ENCODE peak calls at places on chromosomes 3 and 15, in six cellular contexts. P, I, A, E, J and N are unnamed samples.

GRCh38 chr3:51397389-51397788 is 6.3 kb downstream of the RBM15B start:
- DNase-seq in P (peak), I (no peak), A (no peak), E (no peak), J (no peak), N (no peak)

GRCh38 chr3:122496529-122496928 is 18.2 kb downstream of the KPNA1 start:
- DNase-seq in P (no peak), I (no peak), A (no peak), E (no peak), J (no peak), N (no peak)

GRCh38 chr3:52034212-52034611 is 22.2 kb downstream of the DUSP7 start:
- DNase-seq in P (no peak), I (no peak), A (no peak), E (no peak), J (no peak), N (no peak)

GRCh38 chr3:66494964-66495581 is 5.7 kb downstream of the LRIG1 start:
- DNase-seq in P (no peak), I (no peak), A (no peak), E (no peak), J (no peak), N (no peak)

GRCh38 chr3:66592061-66592875 is 91.4 kb upstream of the LRIG1 start:
- DNase-seq in P (no peak), I (no peak), A (no peak), E (no peak), J (no peak), N (no peak)

GRCh38 chr3:29310865-29311264 is 30.0 kb downstream of the RBMS3 start:
- DNase-seq in P (no peak), I (no peak), A (no peak), E (no peak), J (peak), N (no peak)

GRCh38 chr3:146160233-146160963 is 586 bp downstream of the PLOD2 start:
- DNase-seq in P (peak), I (peak), A (peak), E (peak), J (peak), N (no peak)

GRCh38 chr3:50217681-50218080 is 12.6 kb downstream of the SLC38A3 start:
- DNase-seq in P (no peak), I (no peak), A (no peak), E (no peak), J (no peak), N (no peak)

GRCh38 chr3:163863146-163863545 is 1215.2 kb downstream of the SI start:
- DNase-seq in P (no peak), I (no peak), A (no peak), E (no peak), J (no peak), N (no peak)

GRCh38 chr3:53109822-53110771 is 20.1 kb downstream of the RFT1 start:
- DNase-seq in P (peak), I (peak), A (peak), E (peak), J (peak), N (no peak)

GRCh38 chr15:73109751-73110150 is 57.5 kb downstream of the NEO1 start:
- DNase-seq in P (no peak), I (no peak), A (no peak), E (no peak), J (no peak), N (no peak)

GRCh38 chr3:10196389-10197052 is 31.8 kb downstream of the IRAK2 start:
- DNase-seq in P (no peak), I (no peak), A (peak), E (peak), J (no peak), N (peak)

GRCh38 chr3:19668163-19668562 is 265.9 kb downstream of the EFHB start:
- DNase-seq in P (no peak), I (no peak), A (no peak), E (no peak), J (no peak), N (no peak)

GRCh38 chr3:29853841-29854397 is 573.0 kb downstream of the RBMS3 start:
- DNase-seq in P (no peak), I (no peak), A (no peak), E (no peak), J (no peak), N (no peak)

GRCh38 chr3:43255675-43256074 is 30.7 kb upstream of the SNRK start:
- DNase-seq in P (no peak), I (no peak), A (no peak), E (no peak), J (no peak), N (no peak)

GRCh38 chr15:39444729-39445470 is 136.0 kb upstream of the THBS1 start:
- DNase-seq in P (no peak), I (no peak), A (peak), E (no peak), J (no peak), N (no peak)

GRCh38 chr3:113167929-113168771 is 43.2 kb upstream of the BOC start:
- DNase-seq in P (no peak), I (no peak), A (no peak), E (no peak), J (no peak), N (no peak)

GRCh38 chr15:40064231-40064894 is 25.4 kb upstream of the SRP14 start:
- DNase-seq in P (no peak), I (peak), A (no peak), E (no peak), J (no peak), N (peak)

GRCh38 chr3:65721386-65721785 is 317.3 kb downstream of the MAGI1 start:
- DNase-seq in P (no peak), I (no peak), A (no peak), E (no peak), J (no peak), N (no peak)

GRCh38 chr15:36757189-36757814 is 177.9 kb downstream of the CDIN1 start:
- DNase-seq in P (no peak), I (no peak), A (no peak), E (peak), J (no peak), N (no peak)

GRCh38 chr3:46187876-46188275 is 20.2 kb downstream of the CCR1 start:
- DNase-seq in P (no peak), I (no peak), A (no peak), E (peak), J (no peak), N (peak)

GRCh38 chr3:66763294-66763693 is 234.8 kb upstream of the KBTBD8 start:
- DNase-seq in P (no peak), I (no peak), A (no peak), E (no peak), J (no peak), N (no peak)

GRCh38 chr3:23809840-23810341 is 4.1 kb downstream of the UBE2E1 start:
- DNase-seq in P (no peak), I (peak), A (no peak), E (peak), J (no peak), N (no peak)

GRCh38 chr15:41894791-41895463 is 1.1 kb upstream of the SPTBN5 start:
- DNase-seq in P (peak), I (peak), A (peak), E (peak), J (peak), N (peak)
- TF ChIP-seq CTCF in P (no peak), I (no peak), A (no peak), E (peak), J (peak), N (peak)

DNA sequence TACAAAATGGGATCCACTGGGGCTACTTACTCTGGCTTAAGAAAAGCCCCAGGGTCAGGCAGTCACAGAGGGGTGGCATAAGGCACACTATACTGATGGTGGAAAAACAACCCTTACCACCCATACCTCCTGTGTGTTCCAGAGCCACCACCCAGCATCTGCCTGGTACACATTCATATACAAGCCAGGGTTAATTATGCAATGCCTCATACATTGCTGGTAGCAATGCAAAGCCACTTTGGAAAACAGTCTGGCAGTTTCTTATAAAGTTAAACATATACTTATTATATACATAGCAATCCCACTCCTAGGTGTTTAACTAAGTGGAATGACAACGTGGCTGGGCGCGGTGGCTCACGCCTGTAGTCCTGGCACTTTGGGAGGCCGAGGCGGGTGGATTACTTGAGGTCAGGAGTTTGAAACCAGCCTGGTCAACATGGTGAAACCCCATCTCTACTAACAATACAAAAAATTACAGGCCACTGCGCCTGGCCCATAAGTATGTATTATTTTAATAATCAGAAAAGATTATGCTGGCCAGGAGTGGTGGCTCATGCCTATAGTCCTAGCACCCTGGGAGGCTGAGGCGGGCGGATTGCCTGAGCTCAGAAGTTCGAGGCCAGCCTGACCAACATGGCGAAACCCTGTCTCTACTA is 15.2 kb upstream of the NCKIPSD start:
- DNase-seq in P (no peak), I (no peak), A (no peak), E (no peak), J (no peak), N (no peak)
- H3K4me3 ChIP-seq in P (no peak), I (no peak), A (no peak), E (no peak), J (no peak), N (no peak)

DNA sequence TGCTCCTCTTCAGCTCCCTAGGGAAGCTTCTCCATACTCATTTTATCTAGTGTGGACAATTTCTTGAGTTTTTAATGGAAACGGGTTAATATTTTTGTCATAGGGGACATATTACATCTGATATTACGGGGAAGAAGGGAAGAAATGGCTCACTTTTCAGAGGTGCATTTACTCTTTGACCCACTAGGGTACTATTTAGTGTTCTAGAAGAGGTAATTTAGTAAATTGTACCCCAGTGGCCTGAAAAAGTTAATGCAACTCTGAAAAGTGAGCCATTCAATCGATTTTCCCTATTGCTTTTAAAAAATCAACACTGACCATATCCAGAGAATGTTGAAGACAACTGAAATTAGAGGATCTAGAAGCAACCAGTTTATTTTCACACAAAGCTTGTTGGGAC is 71.2 kb downstream of the MAP2K5 start:
- DNase-seq in P (no peak), I (no peak), A (no peak), E (no peak), J (no peak), N (no peak)
- TF ChIP-seq CTCF in P (no peak), I (no peak), A (no peak), E (peak), J (peak), N (no peak)

GRCh38 chr15:96332854-96333193 is 2.3 kb downstream of the NR2F2 start:
- DNase-seq in P (no peak), I (no peak), A (no peak), E (no peak), J (no peak), N (no peak)
- H3K4me3 ChIP-seq in P (peak), I (peak), A (peak), E (peak), J (peak), N (peak)

GRCh38 chr15:34855397-34855796 is 60.0 kb upstream of the ACTC1 start:
- DNase-seq in P (no peak), I (peak), A (no peak), E (no peak), J (no peak), N (no peak)
- TF ChIP-seq CTCF in P (no peak), I (no peak), A (no peak), E (no peak), J (no peak), N (no peak)

GRCh38 chr15:82809308-82810060 is at the start of gene WHAMM:
- DNase-seq in P (peak), I (peak), A (peak), E (peak), J (peak), N (peak)

GRCh38 chr15:82810061-82810862 is 834 bp downstream of the WHAMM start:
- DNase-seq in P (peak), I (peak), A (no peak), E (peak), J (peak), N (peak)

GRCh38 chr15:82808634-82809041 is 790 bp upstream of the WHAMM start:
- DNase-seq in P (no peak), I (no peak), A (no peak), E (peak), J (no peak), N (peak)

GRCh38 chr15:82812994-82813393 is 3.6 kb downstream of the WHAMM start:
- DNase-seq in P (no peak), I (no peak), A (no peak), E (no peak), J (no peak), N (no peak)

GRCh38 chr15:82810863-82811421 is 1.5 kb downstream of the WHAMM start:
- DNase-seq in P (no peak), I (peak), A (no peak), E (peak), J (no peak), N (no peak)
- H3K4me3 ChIP-seq in P (peak), I (peak), A (peak), E (peak), J (peak), N (peak)

DNA sequence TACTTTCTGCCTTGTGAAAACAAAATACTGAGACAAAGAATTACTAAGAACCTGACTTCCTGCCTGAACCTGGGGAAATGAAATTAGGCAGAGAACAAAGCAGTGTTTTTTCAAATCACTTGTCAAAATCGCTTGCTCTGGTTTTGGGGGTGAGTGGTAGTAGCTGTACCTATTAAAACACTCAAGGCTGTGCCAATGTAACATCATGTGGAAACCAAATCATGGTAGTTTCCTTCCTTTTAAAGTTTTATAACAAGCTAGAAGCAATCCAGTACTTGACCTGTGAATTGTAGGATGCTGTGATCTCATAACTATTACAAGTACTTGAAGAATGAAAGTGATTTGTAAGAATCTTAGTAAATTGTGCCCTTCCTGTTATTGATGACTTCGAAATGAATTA is 6.7 kb downstream of the CMTM8 start:
- DNase-seq in P (no peak), I (peak), A (no peak), E (no peak), J (no peak), N (no peak)
- TF ChIP-seq CTCF in P (no peak), I (no peak), A (no peak), E (no peak), J (no peak), N (no peak)

GRCh38 chr15:34795267-34796081 is at the start of gene ACTC1:
- DNase-seq in P (no peak), I (peak), A (peak), E (peak), J (no peak), N (no peak)

GRCh38 chr15:34796847-34797246 is 1.5 kb upstream of the ACTC1 start:
- DNase-seq in P (no peak), I (no peak), A (no peak), E (no peak), J (no peak), N (no peak)

GRCh38 chr15:34793901-34794300 is 1.4 kb downstream of the ACTC1 start:
- DNase-seq in P (no peak), I (no peak), A (peak), E (no peak), J (no peak), N (no peak)

GRCh38 chr15:34793071-34793470 is 2.3 kb downstream of the ACTC1 start:
- DNase-seq in P (no peak), I (no peak), A (no peak), E (no peak), J (no peak), N (no peak)

GRCh38 chr15:34794590-34795206 is 651 bp downstream of the ACTC1 start:
- DNase-seq in P (no peak), I (no peak), A (no peak), E (no peak), J (no peak), N (no peak)
- H3K4me3 ChIP-seq in P (no peak), I (no peak), A (peak), E (no peak), J (no peak), N (no peak)